ENCODE peak calls at places on chromosomes 6 and 20, in six cellular contexts. P is GM06990, L is AG04449, R is astrocyte, D is left ventricle myocardium inferior, H is pancreas. N is an unnamed sample.

GRCh38 chr6:43886067-43886461 is 116.1 kb downstream of the VEGFA start:
- DNase-seq in P (no peak), L (no peak), R (no peak), D (no peak), H (no peak), N (no peak)

GRCh38 chr6:26502169-26502568 is 2.1 kb downstream of the BTN1A1 start:
- DNase-seq in P (peak), L (no peak), R (no peak), D (no peak), H (no peak), N (no peak)

GRCh38 chr6:48426636-48427035 is 315.6 kb upstream of the PTCHD4 start:
- DNase-seq in P (no peak), L (peak), R (peak), D (no peak), H (no peak), N (peak)

GRCh38 chr6:92047152-92047551 is 1372.2 kb downstream of the EPHA7 start:
- DNase-seq in P (no peak), L (no peak), R (no peak), D (no peak), H (no peak), N (no peak)

GRCh38 chr6:123547216-123547978 is 89.4 kb downstream of the TRDN start:
- DNase-seq in P (no peak), L (no peak), R (no peak), D (no peak), H (no peak), N (no peak)

GRCh38 chr20:58233881-58234528 is 5.6 kb upstream of the ANKRD60 start:
- DNase-seq in P (no peak), L (no peak), R (no peak), D (no peak), H (no peak), N (no peak)

GRCh38 chr20:63454729-63455567 is 17.5 kb downstream of the KCNQ2 start:
- DNase-seq in P (no peak), L (no peak), R (no peak), D (no peak), H (no peak), N (no peak)

GRCh38 chr20:2394411-2395055 is 13.8 kb downstream of the TGM6 start:
- DNase-seq in P (no peak), L (no peak), R (no peak), D (no peak), H (no peak), N (no peak)

GRCh38 chr6:84773431-84774173 is 9.2 kb upstream of the TBX18 start:
- DNase-seq in P (peak), L (no peak), R (no peak), D (peak), H (no peak), N (no peak)

GRCh38 chr6:156557269-156557885 is 219.8 kb upstream of the ARID1B start:
- DNase-seq in P (no peak), L (no peak), R (peak), D (peak), H (peak), N (peak)

GRCh38 chr6:156559151-156559690 is 218.0 kb upstream of the ARID1B start:
- DNase-seq in P (no peak), L (no peak), R (no peak), D (no peak), H (no peak), N (no peak)

GRCh38 chr6:156562636-156563035 is 214.5 kb upstream of the ARID1B start:
- DNase-seq in P (no peak), L (no peak), R (no peak), D (no peak), H (no peak), N (no peak)

GRCh38 chr6:156562019-156562418 is 215.2 kb upstream of the ARID1B start:
- DNase-seq in P (no peak), L (no peak), R (no peak), D (no peak), H (no peak), N (no peak)

GRCh38 chr6:156560476-156560875 is 216.7 kb upstream of the ARID1B start:
- DNase-seq in P (no peak), L (no peak), R (no peak), D (no peak), H (no peak), N (no peak)
- TF ChIP-seq CTCF in P (no peak), L (no peak), R (no peak), D (no peak), H (no peak), N (no peak)

DNA sequence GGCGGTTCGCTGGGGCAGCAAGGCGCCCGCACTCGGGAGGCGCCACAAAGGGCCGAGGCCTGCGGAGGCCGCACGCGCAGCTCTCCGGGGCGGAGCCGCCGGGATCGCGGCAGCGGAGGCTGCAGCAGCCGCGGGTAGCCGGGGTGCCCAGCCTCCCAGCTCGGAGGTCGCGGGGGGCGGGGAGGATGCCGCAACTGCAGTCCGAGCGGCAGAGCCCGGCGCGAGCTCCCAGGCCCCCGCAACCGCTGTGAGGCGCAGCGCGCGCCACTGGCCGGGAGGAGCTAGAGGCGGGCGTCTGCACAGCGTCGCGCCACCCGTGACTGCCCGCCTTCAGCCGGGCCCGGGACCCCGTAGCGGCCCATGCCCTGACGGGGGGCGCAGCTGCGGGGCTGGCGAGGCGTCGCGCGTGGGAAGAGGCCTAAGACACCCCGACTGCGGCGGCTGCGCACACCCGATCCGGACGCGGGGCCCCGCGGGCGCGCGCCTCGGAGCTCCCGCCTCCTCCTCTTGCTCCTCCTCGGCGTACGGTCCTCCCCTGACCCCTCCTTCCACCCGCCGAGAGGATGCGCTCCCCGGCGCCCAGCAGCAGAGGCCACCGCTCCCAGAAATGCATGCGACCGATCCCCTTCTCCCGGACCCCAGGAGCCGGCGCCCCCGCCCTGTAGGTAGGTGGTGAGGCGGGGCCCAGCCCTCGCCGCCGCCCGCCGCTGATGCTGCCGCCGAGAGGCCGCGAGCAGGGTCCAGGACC is at the start of gene NCOA7:
- DNase-seq in P (peak), L (no peak), R (peak), D (peak), H (peak), N (peak)
- TF ChIP-seq CTCF in P (no peak), L (peak), R (no peak), D (peak), H (no peak), N (peak)

DNA sequence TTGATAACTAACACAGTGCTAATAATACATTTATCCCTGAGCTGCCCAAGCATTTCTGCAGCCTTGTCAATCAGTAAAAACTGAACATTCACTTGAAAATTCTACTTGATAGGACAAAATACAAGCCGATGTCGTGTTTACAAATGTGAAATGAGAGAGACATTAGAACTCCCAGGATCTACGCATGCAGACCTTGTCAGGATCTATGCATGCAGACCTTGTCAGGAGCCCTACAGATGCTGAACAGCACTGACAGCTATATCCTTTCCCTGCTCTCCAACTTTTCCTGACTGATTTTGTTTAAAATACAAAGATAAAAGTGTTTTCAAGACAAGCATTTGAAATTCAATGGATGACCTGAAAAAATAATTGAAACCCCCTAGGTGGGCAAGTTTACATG is 28.9 kb downstream of the INSM1 start:
- DNase-seq in P (no peak), L (no peak), R (no peak), D (no peak), H (no peak), N (no peak)
- TF ChIP-seq CTCF in P (no peak), L (no peak), R (no peak), D (no peak), H (no peak), N (no peak)

DNA sequence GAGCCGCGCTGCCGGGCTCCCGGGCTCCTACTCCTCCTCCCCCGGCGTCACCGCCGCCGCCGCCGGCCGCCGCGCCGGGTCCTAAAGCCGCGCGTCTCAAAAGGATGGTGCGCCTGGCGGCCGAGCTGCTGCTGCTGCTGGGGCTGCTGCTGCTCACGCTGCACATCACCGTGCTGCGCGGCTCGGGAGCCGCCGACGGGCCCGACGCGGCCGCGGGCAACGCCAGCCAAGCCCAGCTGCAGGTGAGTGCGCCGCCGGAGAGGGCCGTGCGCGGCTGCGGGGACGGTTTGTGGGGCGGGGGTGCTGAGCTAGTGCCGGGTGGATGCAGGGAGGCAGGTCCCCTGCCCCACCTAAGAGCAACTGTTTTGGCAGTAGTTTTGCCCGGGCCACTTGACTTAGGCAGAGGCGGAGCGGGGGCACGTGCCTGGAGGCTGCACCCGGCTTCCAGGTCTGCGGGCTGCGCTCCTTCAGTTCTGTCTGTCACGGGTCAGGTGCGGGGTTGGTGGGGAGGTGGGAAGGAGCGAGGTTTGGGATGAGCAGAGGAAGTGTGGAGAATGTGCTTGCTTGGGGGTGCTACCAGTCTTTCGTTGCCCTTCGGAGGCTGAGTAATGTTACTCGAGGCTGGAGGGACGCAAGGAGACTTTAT is 722 bp downstream of the ISM1 start:
- DNase-seq in P (peak), L (no peak), R (peak), D (peak), H (peak), N (peak)
- TF ChIP-seq CTCF in P (no peak), L (peak), R (no peak), D (peak), H (no peak), N (no peak)

GRCh38 chr6:111870054-111870750 is 3.0 kb downstream of the FYN start:
- DNase-seq in P (no peak), L (no peak), R (no peak), D (no peak), H (no peak), N (no peak)
- TF ChIP-seq CTCF in P (no peak), L (no peak), R (no peak), D (no peak), H (no peak), N (no peak)

GRCh38 chr6:147507162-147508072 is 1.1 kb upstream of the SAMD5 start:
- DNase-seq in P (peak), L (no peak), R (no peak), D (peak), H (no peak), N (no peak)

GRCh38 chr6:147508871-147509608 is 550 bp downstream of the SAMD5 start:
- DNase-seq in P (peak), L (no peak), R (no peak), D (peak), H (no peak), N (no peak)

GRCh38 chr6:147508073-147508870 is at the start of gene SAMD5:
- DNase-seq in P (peak), L (no peak), R (peak), D (peak), H (peak), N (peak)

GRCh38 chr6:147504848-147505247 is 3.6 kb upstream of the SAMD5 start:
- DNase-seq in P (no peak), L (no peak), R (no peak), D (no peak), H (no peak), N (no peak)

DNA sequence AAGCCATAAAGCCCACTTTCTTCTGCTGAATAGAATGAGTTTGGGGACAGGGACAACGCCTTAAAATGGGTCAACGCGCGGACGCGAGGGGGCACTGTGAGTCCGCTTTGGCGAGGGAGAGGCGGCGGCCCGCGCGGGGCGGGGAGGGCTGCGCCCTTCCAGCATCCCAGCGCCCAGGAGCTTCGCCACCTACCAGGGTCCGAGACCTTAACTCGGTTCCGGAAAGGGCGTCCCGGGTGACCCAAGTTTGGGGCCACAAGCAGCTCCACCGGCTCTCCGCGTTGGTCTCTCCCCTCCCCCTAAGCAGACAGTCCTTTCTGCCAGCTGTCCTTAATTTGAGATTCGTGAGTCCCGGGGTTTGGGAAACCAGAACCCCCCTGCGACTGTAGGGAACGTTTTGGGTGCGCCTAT is 1.8 kb upstream of the SAMD5 start:
- DNase-seq in P (peak), L (no peak), R (peak), D (peak), H (peak), N (peak)
- TF ChIP-seq CTCF in P (peak), L (peak), R (peak), D (peak), H (peak), N (peak)